ENCODE peak calls at places on chromosomes 16 and 17, in ten cellular contexts. Y is HTR-8/SVneo; O is iPS-NIHi11; F is GM12878; V is pancreas; C is progenitor cell of endocrine pancreas; Q is gastrocnemius medialis; U is head of caudate nucleus; L is activated CD4-positive, alpha-beta T cell treated with anti-CD3 and anti-CD28 coated beads, Interleukin-2, amount 50 U/mL, for 48 hours; W is AG08396. G is an unnamed sample.
A peak's percentile ranks its signal among the peaks of the same experiment; 100 is the strongest.

GRCh38 chr16:48829361-48829760 is 219.4 kb upstream of the N4BP1 start:
- DNase-seq in O (no peak), L (no peak), F (no peak), W (no peak), Y (no peak), C (no peak), Q (no peak), U (no peak), V (no peak), G (peak; percentile 65)

GRCh38 chr16:79186196-79186595 is 414.3 kb downstream of the MAF start:
- DNase-seq in Y (no peak), W (no peak), V (no peak), U (no peak), Q (no peak), C (no peak), F (no peak), O (no peak), L (no peak), G (no peak)

GRCh38 chr17:63445571-63446217 is 412 bp downstream of the CYB561 start:
- DNase-seq in V (peak; percentile 67), F (no peak), L (peak; percentile 42), C (no peak), Y (no peak), O (peak; percentile 95), Q (no peak), U (no peak), W (peak; percentile 89), G (no peak)

GRCh38 chr16:88331989-88332920 is 50.5 kb upstream of the ZNF469 start:
- DNase-seq in F (no peak), U (no peak), L (no peak), W (peak; percentile 94), Y (peak; percentile 91), Q (peak; percentile 76), C (no peak), O (no peak), V (peak; percentile 51), G (peak; percentile 14)

GRCh38 chr16:27080870-27081269 is 14.1 kb downstream of the C16orf82 start:
- DNase-seq in L (no peak), C (no peak), V (no peak), U (no peak), F (no peak), O (peak; percentile 61), Q (no peak), Y (no peak), W (peak; percentile 42), G (no peak)

GRCh38 chr16:6573577-6573976 is 759.1 kb upstream of the RBFOX1 start:
- DNase-seq in O (peak; percentile 47), F (no peak), Y (no peak), C (peak; percentile 30), W (no peak), U (peak; percentile 83), L (no peak), Q (no peak), V (no peak), G (peak; percentile 71)

GRCh38 chr17:50443492-50444051 is 17.6 kb downstream of the ACSF2 start:
- DNase-seq in U (peak; percentile 59), O (no peak), V (no peak), W (no peak), Q (peak; percentile 48), F (no peak), L (no peak), C (no peak), Y (peak; percentile 53), G (peak; percentile 35)

GRCh38 chr17:37605813-37606505 is 3.3 kb downstream of the SYNRG start:
- DNase-seq in Q (no peak), F (no peak), L (peak; percentile 47), U (no peak), O (no peak), Y (no peak), W (no peak), V (no peak), C (no peak), G (no peak)

GRCh38 chr16:14462811-14463210 is 167.2 kb downstream of the PARN start:
- DNase-seq in V (no peak), C (no peak), O (no peak), L (no peak), Y (no peak), W (no peak), Q (no peak), F (no peak), U (no peak), G (no peak)

GRCh38 chr16:85296859-85297698 is 184.8 kb upstream of the CIBAR2 start:
- DNase-seq in Q (peak; percentile 38), C (peak; percentile 41), O (peak; percentile 82), W (peak; percentile 68), Y (peak; percentile 75), L (peak; percentile 65), F (no peak), V (no peak), U (no peak), G (no peak)

GRCh38 chr17:57648720-57649119 is 96.4 kb downstream of the CCDC182 start:
- DNase-seq in W (no peak), Y (no peak), V (no peak), L (no peak), C (no peak), F (no peak), U (no peak), Q (no peak), O (no peak), G (no peak)

GRCh38 chr16:19861811-19862327 is 22.8 kb downstream of the GPRC5B start:
- DNase-seq in W (no peak), Y (no peak), O (peak; percentile 66), V (no peak), C (no peak), F (no peak), U (peak; percentile 58), Q (no peak), L (no peak), G (peak; percentile 71)

GRCh38 chr17:35912339-35912912 is 18.1 kb downstream of the RDM1 start:
- DNase-seq in C (no peak), Y (no peak), Q (no peak), O (no peak), L (no peak), F (no peak), U (no peak), W (no peak), V (no peak), G (no peak)

GRCh38 chr17:74951680-74952421 is 16.2 kb downstream of the OTOP3 start:
- DNase-seq in Y (no peak), U (no peak), O (peak; percentile 87), W (no peak), L (no peak), F (no peak), V (no peak), Q (no peak), C (no peak), G (no peak)

GRCh38 chr16:85485379-85485778 is 127.7 kb upstream of the GSE1 start:
- DNase-seq in Q (no peak), C (no peak), V (no peak), L (no peak), U (no peak), F (no peak), O (no peak), Y (no peak), W (no peak), G (peak; percentile 83)